ENCODE peak calls at places on chromosome 6, in ten cellular contexts. O, F, C, S, E, M, Y, U, J and T are unnamed samples.

GRCh38 chr6:93562566-93562965 is 143.2 kb upstream of the EPHA7 start:
- DNase-seq in M (peak), E (no peak), Y (no peak), J (no peak), O (peak), S (no peak), F (no peak), U (no peak), C (no peak), T (peak)

GRCh38 chr6:137541531-137541930 is 47.3 kb upstream of the OLIG3 start:
- DNase-seq in U (no peak), C (no peak), J (no peak), O (no peak), M (no peak), S (no peak), F (no peak), Y (no peak), E (no peak), T (no peak)

GRCh38 chr6:107801195-107801594 is 22.9 kb downstream of the SCML4 start:
- DNase-seq in O (peak), M (no peak), Y (no peak), S (no peak), E (no peak), U (no peak), J (no peak), F (no peak), C (no peak), T (no peak)

GRCh38 chr6:162118706-162119105 is 608.9 kb downstream of the PRKN start:
- DNase-seq in C (no peak), O (no peak), Y (no peak), J (no peak), S (no peak), F (no peak), E (no peak), U (no peak), M (no peak), T (no peak)

GRCh38 chr6:77683515-77683914 is 30.7 kb downstream of the MEI4 start:
- DNase-seq in S (no peak), F (no peak), J (no peak), U (no peak), O (no peak), M (no peak), E (no peak), Y (no peak), C (no peak), T (no peak)

GRCh38 chr6:117346142-117346930 is 79.4 kb downstream of the ROS1 start:
- DNase-seq in J (peak), C (no peak), Y (peak), E (no peak), F (no peak), U (no peak), M (peak), S (no peak), O (peak), T (peak)

GRCh38 chr6:151351146-151351700 is 40.1 kb downstream of the ZBTB2 start:
- DNase-seq in S (no peak), U (no peak), Y (no peak), O (no peak), J (no peak), F (no peak), M (no peak), C (no peak), E (no peak), T (no peak)

GRCh38 chr6:80605165-80605989 is 498.9 kb downstream of the BCKDHB start:
- DNase-seq in O (peak), U (no peak), S (peak), F (no peak), C (no peak), M (peak), E (no peak), Y (peak), J (peak), T (peak)

GRCh38 chr6:133277895-133278545 is 36.9 kb downstream of the EYA4 start:
- DNase-seq in F (no peak), U (no peak), J (no peak), Y (no peak), E (no peak), M (no peak), S (no peak), C (no peak), O (peak), T (no peak)

GRCh38 chr6:17214106-17214505 is 67.1 kb upstream of the RBM24 start:
- DNase-seq in U (no peak), E (no peak), M (no peak), Y (no peak), F (no peak), O (no peak), C (no peak), S (no peak), J (no peak), T (no peak)

GRCh38 chr6:53956068-53956711 is 155.1 kb upstream of the MLIP start:
- DNase-seq in J (peak), Y (peak), E (peak), U (peak), O (peak), S (peak), C (peak), F (peak), M (peak), T (peak)

GRCh38 chr6:52570291-52570700 is 6.6 kb downstream of the TRAM2 start:
- DNase-seq in E (peak), M (no peak), Y (peak), C (no peak), F (peak), S (no peak), O (no peak), U (no peak), J (no peak), T (no peak)

GRCh38 chr6:56714982-56715456 is 72.3 kb upstream of the DST start:
- DNase-seq in U (no peak), C (no peak), E (no peak), M (peak), O (peak), Y (peak), F (no peak), S (peak), J (peak), T (peak)

GRCh38 chr6:140956567-140957306 is 1176.0 kb upstream of the GJE1 start:
- DNase-seq in Y (peak), J (peak), E (no peak), S (no peak), U (no peak), F (no peak), C (no peak), M (peak), O (peak), T (peak)

GRCh38 chr6:44569931-44570385 is 182.5 kb downstream of the CDC5L start:
- DNase-seq in C (no peak), S (no peak), F (no peak), Y (peak), J (peak), U (no peak), O (no peak), E (peak), M (peak), T (peak)

GRCh38 chr6:136669299-136669699 is 119.1 kb upstream of the MAP7 start:
- DNase-seq in J (peak), M (peak), Y (peak), U (peak), O (peak), S (no peak), F (peak), C (no peak), E (no peak), T (peak)

GRCh38 chr6:153994004-153994403 is 45.0 kb upstream of the OPRM1 start:
- DNase-seq in F (no peak), C (no peak), S (no peak), E (no peak), U (no peak), M (no peak), J (no peak), Y (no peak), O (no peak), T (no peak)

GRCh38 chr6:131065824-131066171 is 2.8 kb upstream of the EPB41L2 start:
- DNase-seq in Y (no peak), E (no peak), S (no peak), O (no peak), M (no peak), C (no peak), F (no peak), U (no peak), J (no peak), T (no peak)

GRCh38 chr6:37323568-37323967 is 30.2 kb upstream of the RNF8 start:
- DNase-seq in F (no peak), O (no peak), M (peak), S (no peak), J (peak), U (no peak), C (no peak), Y (peak), E (no peak), T (peak)

GRCh38 chr6:88975369-88975768 is 12.0 kb upstream of the RNGTT start:
- DNase-seq in O (no peak), C (no peak), M (no peak), Y (no peak), F (no peak), S (no peak), J (no peak), U (no peak), E (no peak), T (no peak)

GRCh38 chr6:47242483-47243386 is 67.0 kb downstream of the TNFRSF21 start:
- DNase-seq in C (peak), J (peak), M (peak), O (peak), E (peak), S (peak), F (peak), Y (peak), U (peak), T (peak)

GRCh38 chr6:95543798-95544197 is 33.5 kb upstream of the MANEA start:
- DNase-seq in F (no peak), C (no peak), U (no peak), O (no peak), Y (no peak), S (no peak), M (no peak), J (no peak), E (no peak), T (no peak)
- TF ChIP-seq CTCF in F (no peak), C (no peak), U (no peak), O (no peak), Y (no peak), S (no peak), M (no peak), J (no peak), E (no peak), T (no peak)

DNA sequence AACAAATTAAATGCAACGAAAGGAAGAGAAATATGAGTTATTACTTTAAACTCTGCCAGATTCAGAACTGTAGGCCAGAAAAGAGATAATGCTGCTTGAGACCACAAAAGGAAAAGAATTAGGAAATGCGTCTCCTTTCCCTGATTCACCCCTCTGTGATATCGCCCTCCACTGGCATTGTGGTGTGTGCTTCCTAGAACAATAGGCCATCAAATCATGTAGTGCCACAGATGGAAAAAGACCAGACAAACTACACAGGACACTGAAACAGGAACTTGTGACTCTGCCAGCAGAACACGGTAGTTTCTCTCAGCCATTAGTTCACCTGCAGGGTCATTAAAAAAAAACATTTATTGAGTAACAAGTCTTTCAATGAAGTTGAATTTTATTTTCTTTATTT is 14.8 kb upstream of the LAMA4 start:
- DNase-seq in S (no peak), C (no peak), E (no peak), Y (peak), J (peak), U (no peak), O (peak), F (no peak), M (peak), T (no peak)
- H3K4me3 ChIP-seq in S (no peak), C (no peak), E (no peak), Y (no peak), J (no peak), U (no peak), O (no peak), F (no peak), M (no peak), T (no peak)

GRCh38 chr6:128368213-128369000 is 152.0 kb downstream of the PTPRK start:
- DNase-seq in M (no peak), J (no peak), C (no peak), S (no peak), U (no peak), Y (no peak), O (no peak), E (no peak), F (no peak), T (no peak)

GRCh38 chr6:128365520-128366160 is 154.8 kb downstream of the PTPRK start:
- DNase-seq in U (no peak), C (peak), S (no peak), Y (no peak), M (no peak), F (no peak), O (peak), E (no peak), J (no peak), T (no peak)

GRCh38 chr6:128371113-128371512 is 149.3 kb downstream of the PTPRK start:
- DNase-seq in S (no peak), E (no peak), C (no peak), Y (no peak), M (no peak), F (no peak), O (no peak), J (no peak), U (no peak), T (no peak)

GRCh38 chr6:128367437-128367836 is 153.0 kb downstream of the PTPRK start:
- DNase-seq in E (no peak), M (no peak), S (no peak), F (no peak), O (peak), Y (no peak), J (no peak), U (no peak), C (no peak), T (no peak)

DNA sequence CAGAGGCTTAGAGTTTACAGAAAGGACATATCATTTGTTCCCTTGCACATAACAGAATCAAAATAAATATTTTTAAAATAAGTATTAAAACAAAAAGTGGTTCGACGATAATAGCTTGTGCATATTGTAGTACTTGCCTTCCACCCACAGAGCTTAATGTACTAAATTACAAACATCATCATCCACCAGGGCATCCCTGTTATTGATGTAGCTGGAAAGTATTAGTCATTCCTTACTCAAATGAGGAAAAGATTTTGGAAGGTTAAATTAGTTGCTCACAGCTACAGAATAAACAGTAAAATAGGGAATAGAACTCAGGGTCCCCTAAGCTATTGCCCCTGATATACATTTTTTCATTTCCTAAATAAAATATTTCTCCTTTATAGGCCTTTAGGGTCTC is 150.3 kb downstream of the PTPRK start:
- DNase-seq in S (no peak), F (no peak), E (no peak), M (peak), J (peak), Y (peak), C (no peak), U (no peak), O (peak), T (peak)
- TF ChIP-seq CTCF in S (no peak), F (peak), E (no peak), M (no peak), J (no peak), Y (peak), C (no peak), U (peak), O (no peak), T (peak)

GRCh38 chr6:7156666-7157278 is 49.0 kb downstream of the RREB1 start:
- DNase-seq in F (no peak), J (peak), M (no peak), O (peak), E (peak), C (no peak), Y (peak), S (no peak), U (no peak), T (peak)
- H3K4me3 ChIP-seq in F (no peak), J (no peak), M (no peak), O (no peak), E (no peak), C (no peak), Y (no peak), S (no peak), U (peak), T (no peak)

DNA sequence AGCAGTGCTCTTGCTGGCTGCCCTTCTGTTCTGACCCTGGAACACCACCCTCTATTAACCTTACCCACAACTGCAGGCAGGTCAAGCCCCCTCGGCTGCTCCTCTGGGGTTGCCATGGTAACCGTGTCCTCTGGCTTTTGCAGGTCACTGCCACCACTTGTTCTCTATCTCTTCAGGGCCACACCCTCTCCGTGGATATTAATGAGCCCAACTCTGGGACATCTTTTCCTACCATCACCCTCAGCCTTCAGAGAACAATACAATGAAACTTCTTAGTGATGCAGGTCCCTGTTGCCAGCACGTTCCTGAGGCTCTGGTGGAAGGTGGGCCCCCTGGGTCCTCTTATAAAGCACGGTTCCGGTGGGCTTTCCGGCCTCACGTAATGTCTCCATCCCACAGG is 30.8 kb upstream of the MICB start:
- DNase-seq in C (no peak), O (no peak), M (no peak), Y (no peak), S (no peak), F (no peak), E (no peak), U (no peak), J (no peak), T (no peak)
- TF ChIP-seq CTCF in C (no peak), O (no peak), M (no peak), Y (no peak), S (no peak), F (no peak), E (no peak), U (no peak), J (no peak), T (no peak)

GRCh38 chr6:73579851-73580246 is 59.0 kb upstream of the EEF1A1 start:
- DNase-seq in U (peak), Y (peak), O (peak), J (peak), M (peak), C (peak), F (no peak), E (peak), S (peak), T (peak)
- H3K4me3 ChIP-seq in U (no peak), Y (no peak), O (no peak), J (no peak), M (peak), C (peak), F (no peak), E (peak), S (peak), T (no peak)

GRCh38 chr6:139367810-139368321 is 6.6 kb downstream of the CITED2 start:
- DNase-seq in J (no peak), E (no peak), F (no peak), M (peak), U (no peak), C (no peak), O (no peak), Y (peak), S (no peak), T (peak)
- TF ChIP-seq CTCF in J (no peak), E (no peak), F (no peak), M (no peak), U (no peak), C (no peak), O (no peak), Y (no peak), S (no peak), T (no peak)

GRCh38 chr6:12291083-12291784 is 1.1 kb downstream of the EDN1 start:
- DNase-seq in S (no peak), M (no peak), F (no peak), C (no peak), U (no peak), E (no peak), Y (no peak), J (no peak), O (peak), T (no peak)
- H3K4me3 ChIP-seq in S (peak), M (peak), F (peak), C (peak), U (peak), E (peak), Y (peak), J (peak), O (peak), T (peak)

DNA sequence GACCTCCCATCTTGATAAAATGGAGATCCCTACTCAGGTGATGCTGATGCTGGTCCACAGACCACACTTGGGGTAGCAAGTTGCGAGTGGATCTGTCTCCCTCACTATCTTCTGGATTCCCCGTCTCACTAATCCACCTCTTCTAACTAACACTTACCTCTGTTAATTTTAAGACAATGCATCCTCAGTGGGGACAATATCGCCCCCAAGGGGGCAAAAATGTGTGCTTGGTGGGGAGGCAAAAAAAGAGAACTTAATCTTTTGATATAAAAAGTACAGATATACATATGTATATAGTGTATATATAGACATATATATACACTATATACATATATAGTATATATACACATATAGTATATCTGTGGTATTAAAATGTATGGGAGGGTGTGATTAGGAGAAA is 4.3 kb downstream of the LRFN2 start:
- DNase-seq in C (no peak), Y (no peak), S (no peak), E (no peak), U (no peak), J (no peak), M (no peak), O (no peak), F (no peak), T (no peak)
- TF ChIP-seq CTCF in C (no peak), Y (no peak), S (no peak), E (no peak), U (no peak), J (no peak), M (no peak), O (no peak), F (no peak), T (no peak)